ENCODE peak calls at places on chromosomes 3 and 15, in four cellular contexts. L is endothelial cell of umbilical vein, B is body of pancreas, O is OCI-LY7. T is an unnamed sample.

GRCh38 chr3:157981819-157982218 is 124.4 kb downstream of the SHOX2 start:
- DNase-seq in L (no peak), B (no peak), O (no peak), T (no peak)

GRCh38 chr3:133283958-133284807 is 115.7 kb upstream of the BFSP2 start:
- DNase-seq in L (no peak), B (no peak), O (no peak), T (no peak)

GRCh38 chr15:79887517-79887916 is 9.3 kb downstream of the MTHFS start:
- DNase-seq in L (no peak), B (no peak), O (no peak), T (no peak)

GRCh38 chr3:153974614-153975013 is 146.6 kb upstream of the ARHGEF26 start:
- DNase-seq in L (no peak), B (no peak), O (no peak), T (no peak)

GRCh38 chr3:46845397-46845859 is 17.8 kb downstream of the MYL3 start:
- DNase-seq in L (no peak), B (peak; percentile 76), O (no peak), T (peak; percentile 53)

GRCh38 chr3:16828815-16829214 is 55.9 kb upstream of the PLCL2 start:
- DNase-seq in L (peak; percentile 80), B (peak; percentile 81), O (peak; percentile 77), T (peak; percentile 50)

GRCh38 chr3:155517907-155518306 is 224.4 kb upstream of the STRIT1 start:
- DNase-seq in L (no peak), B (no peak), O (no peak), T (no peak)

GRCh38 chr3:129549006-129549800 is 6.2 kb downstream of the H1-8 start:
- DNase-seq in L (no peak), B (no peak), O (no peak), T (no peak)

GRCh38 chr3:29644956-29645661 is 364.2 kb downstream of the RBMS3 start:
- DNase-seq in L (no peak), B (no peak), O (no peak), T (no peak)

GRCh38 chr3:159765025-159765859 is 223.4 kb upstream of the IL12A start:
- DNase-seq in L (peak; percentile 88), B (peak; percentile 37), O (no peak), T (peak; percentile 41)

GRCh38 chr3:112407888-112408702 is 75.1 kb downstream of the CD200 start:
- DNase-seq in L (no peak), B (no peak), O (no peak), T (no peak)

GRCh38 chr3:126450219-126450618 is 25.5 kb downstream of the ZXDC start:
- DNase-seq in L (no peak), B (no peak), O (no peak), T (no peak)

GRCh38 chr15:28105793-28106192 is 6.7 kb upstream of the OCA2 start:
- DNase-seq in L (no peak), B (no peak), O (no peak), T (no peak)

GRCh38 chr3:74621581-74621980 is 7.1 kb upstream of the CNTN3 start:
- DNase-seq in L (no peak), B (no peak), O (no peak), T (no peak)

GRCh38 chr3:33941804-33942203 is 143.4 kb downstream of the PDCD6IP start:
- DNase-seq in L (no peak), B (no peak), O (no peak), T (no peak)

GRCh38 chr3:14792691-14793121 is 26.1 kb upstream of the FGD5 start:
- DNase-seq in L (no peak), B (no peak), O (no peak), T (no peak)

GRCh38 chr3:79005084-79005483 is 762.7 kb downstream of the ROBO1 start:
- DNase-seq in L (no peak), B (no peak), O (no peak), T (no peak)

GRCh38 chr3:57393957-57394356 is 101.5 kb upstream of the ASB14 start:
- DNase-seq in L (no peak), B (no peak), O (peak; percentile 9), T (no peak)

GRCh38 chr3:21665444-21665843 is 85.6 kb downstream of the ZNF385D start:
- DNase-seq in L (no peak), B (no peak), O (no peak), T (no peak)

GRCh38 chr3:54517424-54517823 is 395.1 kb downstream of the CACNA2D3 start:
- DNase-seq in L (no peak), B (no peak), O (no peak), T (no peak)

GRCh38 chr15:27865926-27866325 is 233.2 kb downstream of the OCA2 start:
- DNase-seq in L (no peak), B (no peak), O (no peak), T (no peak)

GRCh38 chr3:187914231-187914630 is 169.0 kb upstream of the BCL6 start:
- DNase-seq in L (no peak), B (no peak), O (no peak), T (no peak)

GRCh38 chr3:24318668-24319287 is 175.9 kb downstream of the THRB start:
- DNase-seq in L (no peak), B (no peak), O (no peak), T (no peak)

GRCh38 chr15:43958894-43959330 is 132.1 kb downstream of the WDR76 start:
- DNase-seq in L (peak; percentile 62), B (no peak), O (no peak), T (no peak)

GRCh38 chr3:113018461-113019181 is 27.8 kb downstream of the GTPBP8 start:
- DNase-seq in L (no peak), B (no peak), O (peak; percentile 21), T (no peak)

GRCh38 chr3:71185733-71186455 is 397.6 kb downstream of the FOXP1 start:
- DNase-seq in L (peak; percentile 71), B (no peak), O (peak; percentile 10), T (no peak)

GRCh38 chr3:21620511-21621395 is 130.3 kb downstream of the ZNF385D start:
- DNase-seq in L (no peak), B (no peak), O (no peak), T (no peak)

GRCh38 chr15:69686626-69687025 is 234.0 kb downstream of the RPLP1 start:
- DNase-seq in L (no peak), B (no peak), O (no peak), T (no peak)

GRCh38 chr3:15333957-15334263 is 1.5 kb upstream of the SH3BP5 start:
- DNase-seq in L (no peak), B (no peak), O (no peak), T (no peak)

GRCh38 chr3:59456852-59457485 is 407.1 kb upstream of the CFAP20DC start:
- DNase-seq in L (no peak), B (no peak), O (no peak), T (no peak)

GRCh38 chr3:1552831-1553230 is 460.0 kb downstream of the CNTN6 start:
- DNase-seq in L (no peak), B (no peak), O (no peak), T (no peak)

GRCh38 chr15:63329567-63330350 is 51.9 kb downstream of the CA12 start:
- DNase-seq in L (no peak), B (no peak), O (no peak), T (no peak)

GRCh38 chr3:5545719-5546118 is 358.2 kb downstream of the EDEM1 start:
- DNase-seq in L (no peak), B (no peak), O (no peak), T (no peak)

GRCh38 chr15:80736571-80736970 is 41.5 kb downstream of the ABHD17C start:
- DNase-seq in L (peak; percentile 70), B (no peak), O (no peak), T (no peak)

GRCh38 chr15:67085237-67085817 is 19.9 kb downstream of the SMAD3 start:
- DNase-seq in L (no peak), B (no peak), O (peak; percentile 54), T (no peak)

GRCh38 chr3:134681527-134681910 is 30.7 kb upstream of the KY start:
- DNase-seq in L (no peak), B (no peak), O (no peak), T (no peak)

GRCh38 chr15:40782609-40783227 is 12.9 kb downstream of the C15orf62 start:
- DNase-seq in L (peak; percentile 63), B (peak; percentile 82), O (peak; percentile 87), T (peak; percentile 90)
- H3K27ac ChIP-seq in L (no peak overlapping the region), B (no peak overlapping the region), O (no peak overlapping the region), T (no peak overlapping the region)

GRCh38 chr15:72982750-72983149 is 69.5 kb upstream of the NEO1 start:
- DNase-seq in L (no peak), B (no peak), O (no peak), T (no peak)
- H3K27ac ChIP-seq in L (no peak overlapping the region), B (no peak overlapping the region), O (no peak overlapping the region), T (no peak overlapping the region)

GRCh38 chr3:8938021-8938420 is 25.3 kb downstream of the RAD18 start:
- DNase-seq in L (peak; percentile 61), B (no peak), O (peak; percentile 32), T (no peak)

GRCh38 chr3:8942115-8942514 is 21.2 kb downstream of the RAD18 start:
- DNase-seq in L (no peak), B (no peak), O (no peak), T (no peak)

GRCh38 chr3:8932507-8932906 is 30.8 kb downstream of the RAD18 start:
- DNase-seq in L (no peak), B (no peak), O (no peak), T (no peak)

GRCh38 chr3:8942746-8943488 is 20.4 kb downstream of the RAD18 start:
- DNase-seq in L (no peak), B (no peak), O (no peak), T (no peak)

DNA sequence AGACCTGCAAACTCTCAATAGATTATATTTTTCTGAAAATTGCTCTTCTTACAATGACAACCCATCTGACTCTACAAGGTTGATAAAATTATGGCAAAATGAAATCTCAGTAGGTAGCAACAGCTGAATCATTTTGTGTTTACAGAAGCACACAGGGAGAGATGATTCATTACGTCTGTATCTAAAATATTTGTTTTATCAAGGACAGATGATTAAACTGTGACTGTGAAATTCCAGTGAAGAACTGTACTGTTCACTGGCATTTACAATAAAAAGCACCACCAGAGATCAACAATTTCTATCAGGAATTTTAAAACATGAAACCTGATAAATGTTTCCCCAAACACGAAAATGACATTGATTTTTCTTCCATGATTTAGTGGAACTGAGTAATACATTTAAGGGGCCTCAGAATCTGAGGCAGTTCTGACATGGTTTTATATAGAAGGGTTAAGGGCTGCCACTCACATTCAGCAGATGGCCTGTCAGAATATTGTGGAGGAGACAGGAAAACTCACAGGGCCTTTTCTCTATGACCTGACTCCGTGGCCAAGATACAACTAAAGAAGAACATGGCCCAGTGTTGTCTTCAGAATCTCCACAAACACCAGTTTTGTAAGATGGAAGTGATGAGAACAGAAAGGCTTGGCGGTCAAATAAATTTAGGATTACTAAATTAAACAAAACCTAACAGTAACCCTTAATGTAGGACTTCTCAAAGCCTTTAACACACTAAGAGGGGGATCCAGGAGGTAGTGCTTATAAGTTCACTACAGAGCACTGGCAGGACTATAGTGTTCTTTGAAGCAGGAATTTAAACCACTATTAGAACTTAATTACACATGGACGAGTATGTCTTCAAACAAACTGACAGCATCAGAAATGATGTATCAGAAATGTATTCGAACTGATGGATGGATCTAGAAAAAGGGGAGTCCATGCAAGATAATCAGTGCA is 25.9 kb downstream of the RAD18 start:
- DNase-seq in L (peak; percentile 70), B (no peak), O (no peak), T (no peak)
- H3K27ac ChIP-seq in L (peak overlapping the region; percentile 87), B (peak overlapping the region; percentile 61), O (no peak overlapping the region), T (no peak overlapping the region)

GRCh38 chr3:193744048-193744821 is 151.2 kb downstream of the OPA1 start:
- DNase-seq in L (no peak), B (peak; percentile 76), O (peak; percentile 52), T (peak; percentile 30)

GRCh38 chr3:193743702-193744047 is 150.7 kb downstream of the OPA1 start:
- DNase-seq in L (no peak), B (peak; percentile 39), O (peak; percentile 73), T (no peak)

GRCh38 chr3:193746832-193747231 is 153.8 kb downstream of the OPA1 start:
- DNase-seq in L (no peak), B (no peak), O (no peak), T (no peak)

GRCh38 chr3:193742628-193743027 is 149.6 kb downstream of the OPA1 start:
- DNase-seq in L (no peak), B (no peak), O (peak; percentile 75), T (no peak)

GRCh38 chr3:193744822-193745684 is 152.0 kb downstream of the OPA1 start:
- DNase-seq in L (no peak), B (peak; percentile 48), O (no peak), T (no peak)
- H3K27ac ChIP-seq in L (no peak overlapping the region), B (peak overlapping the region; percentile 82), O (peak overlapping the region; percentile 14), T (no peak overlapping the region)

T was measured in stomach.